ENCODE peak calls at places on chromosomes 16 and 17, in five cellular contexts. U is mesendoderm, D is right cardiac atrium, G is right lobe of liver, R is stomach. B is an unnamed sample. For H3K4me1, the result is how much of the 10 kb centered on the place peaks cover.

GRCh38 chr16:28977703-28978641 is 3.4 kb downstream of the SPNS1 start:
- DNase-seq in R (no peak), G (no peak), U (peak), D (peak), B (no peak)

GRCh38 chr16:74984194-74984669 is 691 bp downstream of the WDR59 start:
- DNase-seq in U (no peak), D (no peak), G (no peak), R (no peak), B (no peak)

GRCh38 chr17:79549111-79549915 is 61.5 kb downstream of the RBFOX3 start:
- DNase-seq in R (no peak), D (no peak), U (no peak), G (no peak), B (no peak)

GRCh38 chr16:57977418-57978069 is 6.6 kb upstream of the CNGB1 start:
- DNase-seq in R (no peak), D (peak), U (no peak), G (no peak), B (no peak)

GRCh38 chr16:80536246-80536645 is 4.5 kb upstream of the DYNLRB2 start:
- DNase-seq in U (no peak), G (no peak), D (no peak), R (no peak), B (no peak)

GRCh38 chr16:53043462-53043861 is 9.2 kb downstream of the CHD9NB start:
- DNase-seq in R (no peak), G (no peak), D (peak), U (peak), B (no peak)

GRCh38 chr17:34319087-34319486 is at the start of gene CCL8:
- DNase-seq in D (no peak), U (no peak), G (no peak), R (no peak), B (no peak)

GRCh38 chr16:83807327-83807709 is 460 bp upstream of the HSBP1 start:
- DNase-seq in G (no peak), U (no peak), R (no peak), D (no peak), B (no peak)

GRCh38 chr16:71893888-71894228 is 1.5 kb upstream of the IST1 start:
- DNase-seq in R (no peak), G (no peak), U (no peak), D (no peak), B (no peak)

DNA sequence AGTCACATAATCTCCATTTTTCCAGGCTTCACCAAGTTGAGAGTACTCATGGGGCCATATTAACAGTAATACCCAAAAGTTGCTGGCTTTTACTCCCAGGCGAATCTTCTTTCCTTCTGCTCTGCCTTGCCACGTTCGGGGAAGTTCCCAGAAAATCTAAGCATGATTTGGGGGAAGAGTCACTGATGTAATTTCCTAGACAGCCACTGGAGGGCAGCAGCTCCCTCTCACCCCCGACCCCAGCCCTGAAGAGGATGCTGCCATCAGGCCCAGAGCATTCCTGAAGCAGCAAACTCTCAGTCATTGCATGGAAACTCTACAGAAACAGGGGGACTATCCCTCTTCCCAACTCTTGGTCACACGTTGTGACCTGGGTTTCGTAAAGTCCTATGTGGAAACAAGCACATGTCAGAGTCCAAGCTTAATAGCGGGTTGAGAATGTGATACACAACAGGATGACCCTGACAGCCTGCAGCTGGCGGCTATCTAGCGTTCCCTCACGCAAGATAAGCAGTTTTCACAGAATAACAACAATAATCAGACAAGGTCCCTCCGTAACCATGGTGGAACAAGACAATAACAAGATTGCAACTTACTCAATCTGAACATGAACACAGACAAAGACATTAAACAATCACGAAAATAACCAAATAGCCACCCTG is 43.8 kb upstream of the DHX40 start:
- DNase-seq in D (peak), G (peak), R (peak), U (peak), B (peak)
- H3K27ac ChIP-seq in D (no peak), G (peak), R (no peak), U (no peak), B (no peak)

DNA sequence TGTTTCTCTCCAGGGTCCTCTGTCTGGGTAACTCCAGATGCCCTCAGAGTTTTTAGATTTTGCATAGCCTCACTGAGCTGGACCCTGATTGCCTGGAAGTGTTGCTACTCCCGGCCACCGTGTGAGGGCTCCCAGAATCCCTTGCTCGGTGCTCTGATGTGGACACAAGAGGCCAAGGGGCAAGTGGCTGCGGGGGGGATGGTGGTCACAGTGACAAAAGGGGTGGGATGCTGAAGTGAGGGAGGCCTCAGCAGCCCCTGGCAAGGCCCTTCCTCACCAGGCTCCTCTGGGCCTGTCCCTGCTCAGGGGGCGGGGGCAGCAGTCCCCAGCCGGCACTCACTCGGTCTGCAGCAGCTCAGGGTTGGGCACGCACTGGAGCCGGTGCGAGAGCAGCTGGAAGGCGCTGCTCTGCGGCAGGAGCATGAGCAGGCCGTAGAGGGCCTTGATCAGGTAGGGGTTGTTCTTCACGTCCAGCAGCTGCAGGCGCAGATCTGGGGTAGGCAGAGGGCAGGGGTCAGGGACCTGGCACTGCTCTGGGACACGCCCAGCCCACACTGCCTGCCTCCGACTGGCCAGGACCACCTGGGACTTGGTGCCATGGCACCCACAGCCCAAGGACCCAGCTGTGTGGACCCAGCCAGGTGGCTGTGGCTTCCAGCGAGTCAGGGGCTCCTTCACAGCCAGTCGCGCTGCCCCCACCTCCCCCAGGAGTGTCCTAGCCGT is 6.8 kb upstream of the MTSS2 start:
- DNase-seq in U (no peak), R (no peak), G (no peak), D (peak), B (no peak)
- H3K4me1 ChIP-seq in U (under half), R (half or more), G (under half), D (half or more), B (under half)

GRCh38 chr17:43979011-43979410 is 25.3 kb upstream of the PYY start:
- DNase-seq in R (no peak), G (no peak), D (no peak), U (no peak), B (no peak)
- H3K27ac ChIP-seq in R (no peak), G (no peak), D (no peak), U (no peak), B (no peak)

DNA sequence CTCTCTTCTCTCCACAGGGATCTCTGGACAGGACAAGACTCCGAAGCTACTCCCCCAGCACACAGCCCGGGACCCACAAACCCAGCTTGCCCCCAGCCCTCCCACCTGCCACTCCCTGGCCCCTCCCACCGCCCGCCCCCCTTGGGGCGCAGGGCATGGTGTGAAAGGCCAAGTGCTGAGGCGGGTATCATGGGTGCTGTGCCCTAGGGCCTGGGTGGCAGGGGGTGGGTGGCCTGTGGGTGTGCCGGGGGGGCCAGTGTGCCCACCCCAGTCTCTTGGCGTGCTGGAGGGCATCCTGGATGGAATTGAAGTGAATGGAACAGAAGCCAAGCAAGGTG is 11.4 kb downstream of the THRA start:
- DNase-seq in G (no peak), D (no peak), R (no peak), U (no peak), B (no peak)
- H3K4me1 ChIP-seq in G (under half), D (half or more), R (half or more), U (under half), B (under half)

GRCh38 chr17:57482657-57483056 is 226.3 kb downstream of the MSI2 start:
- DNase-seq in U (no peak), G (no peak), R (no peak), D (peak), B (no peak)
- H3K27ac ChIP-seq in U (no peak), G (no peak), R (no peak), D (no peak), B (no peak)

GRCh38 chr17:45155029-45155428 is 6.6 kb upstream of the HEXIM2 start:
- DNase-seq in R (no peak), D (no peak), U (no peak), G (no peak), B (no peak)

GRCh38 chr17:45150911-45151809 is 2.9 kb downstream of the HEXIM1 start:
- DNase-seq in D (no peak), U (no peak), G (no peak), R (no peak), B (no peak)

GRCh38 chr17:45155483-45155882 is 6.2 kb upstream of the HEXIM2 start:
- DNase-seq in D (no peak), U (no peak), G (no peak), R (no peak), B (no peak)

GRCh38 chr17:45160505-45161287 is 979 bp upstream of the HEXIM2 start:
- DNase-seq in G (peak), R (peak), D (peak), U (peak), B (no peak)

DNA sequence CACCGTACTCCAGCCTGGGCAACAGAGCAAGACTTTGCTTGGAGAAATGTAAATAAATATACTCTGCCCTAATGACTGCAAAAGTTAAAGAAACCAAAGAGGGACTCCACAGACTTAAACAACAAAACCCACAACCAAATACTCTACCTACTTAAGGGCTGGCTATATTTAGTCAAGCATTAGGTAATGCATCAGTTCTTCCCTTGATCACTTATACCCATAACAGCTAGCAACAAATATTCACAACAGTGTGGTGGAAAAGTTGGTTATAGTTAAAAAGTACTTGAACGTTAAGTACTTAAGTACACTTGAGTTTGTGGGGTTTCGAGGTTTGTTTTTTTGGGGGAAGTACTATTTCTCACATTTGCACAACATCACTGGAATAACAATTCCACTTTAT is 5.4 kb upstream of the HEXIM2 start:
- DNase-seq in U (no peak), D (no peak), R (no peak), G (no peak), B (no peak)
- H3K4me1 ChIP-seq in U (under half), D (under half), R (half or more), G (under half), B (under half)

B was measured in iPS DF 6.9.